ENCODE peak calls at places on chromosomes 2 and 18, in ten cellular contexts. One of them, this sample, is unnamed.
A peak's percentile ranks its signal among the peaks of the same experiment; 100 is the strongest.

GRCh38 chr2:120381192-120381591 is 35.3 kb downstream of the INHBB start:
- DNase-seq in astrocyte: no peak
- DNase-seq in DND-41: no peak
- DNase-seq in mammary epithelial cell: no peak
- DNase-seq in HCT116: no peak
- DNase-seq in GM23338: no peak
- DNase-seq in endothelial cell of umbilical vein: no peak
- DNase-seq in hepatocyte: no peak
- DNase-seq in PC-3: no peak
- DNase-seq in K562: no peak
- DNase-seq in this sample: no peak

GRCh38 chr18:58793361-58793760 is 71.3 kb upstream of the ZNF532 start:
- DNase-seq in endothelial cell of umbilical vein: no peak
- DNase-seq in astrocyte: peak; percentile 89
- DNase-seq in DND-41: no peak
- DNase-seq in hepatocyte: no peak
- DNase-seq in HCT116: no peak
- DNase-seq in K562: no peak
- DNase-seq in mammary epithelial cell: peak; percentile 89
- DNase-seq in GM23338: no peak
- DNase-seq in PC-3: peak; percentile 98
- DNase-seq in this sample: peak; percentile 99

GRCh38 chr2:96801464-96802280 is 14.4 kb upstream of the CNNM3 start:
- DNase-seq in DND-41: no peak
- DNase-seq in PC-3: no peak
- DNase-seq in astrocyte: no peak
- DNase-seq in endothelial cell of umbilical vein: no peak
- DNase-seq in hepatocyte: no peak
- DNase-seq in K562: no peak
- DNase-seq in mammary epithelial cell: no peak
- DNase-seq in GM23338: no peak
- DNase-seq in HCT116: no peak
- DNase-seq in this sample: no peak

GRCh38 chr2:117646872-117647271 is 167.6 kb upstream of the DDX18 start:
- DNase-seq in HCT116: no peak
- DNase-seq in endothelial cell of umbilical vein: no peak
- DNase-seq in hepatocyte: no peak
- DNase-seq in mammary epithelial cell: no peak
- DNase-seq in GM23338: no peak
- DNase-seq in K562: no peak
- DNase-seq in PC-3: no peak
- DNase-seq in astrocyte: no peak
- DNase-seq in DND-41: no peak
- DNase-seq in this sample: no peak

GRCh38 chr2:125561302-125561701 is 1094.7 kb upstream of the GYPC start:
- DNase-seq in astrocyte: no peak
- DNase-seq in DND-41: no peak
- DNase-seq in mammary epithelial cell: no peak
- DNase-seq in GM23338: no peak
- DNase-seq in K562: no peak
- DNase-seq in PC-3: no peak
- DNase-seq in hepatocyte: no peak
- DNase-seq in HCT116: no peak
- DNase-seq in endothelial cell of umbilical vein: no peak
- DNase-seq in this sample: no peak

GRCh38 chr18:49650426-49650891 is 88.6 kb downstream of the LIPG start:
- DNase-seq in GM23338: no peak
- DNase-seq in endothelial cell of umbilical vein: no peak
- DNase-seq in K562: no peak
- DNase-seq in astrocyte: no peak
- DNase-seq in mammary epithelial cell: peak; percentile 36
- DNase-seq in DND-41: no peak
- DNase-seq in PC-3: peak; percentile 5
- DNase-seq in HCT116: no peak
- DNase-seq in hepatocyte: no peak
- DNase-seq in this sample: no peak

GRCh38 chr2:177352441-177353070 is 40.0 kb upstream of the AGPS start:
- DNase-seq in hepatocyte: no peak
- DNase-seq in K562: no peak
- DNase-seq in GM23338: no peak
- DNase-seq in mammary epithelial cell: no peak
- DNase-seq in PC-3: no peak
- DNase-seq in HCT116: no peak
- DNase-seq in endothelial cell of umbilical vein: peak; percentile 63
- DNase-seq in DND-41: no peak
- DNase-seq in astrocyte: no peak
- DNase-seq in this sample: no peak

GRCh38 chr2:239763433-239764097 is 261.6 kb downstream of the NDUFA10 start:
- DNase-seq in hepatocyte: no peak
- DNase-seq in astrocyte: no peak
- DNase-seq in PC-3: peak; percentile 29
- DNase-seq in GM23338: peak; percentile 20
- DNase-seq in K562: no peak
- DNase-seq in mammary epithelial cell: no peak
- DNase-seq in endothelial cell of umbilical vein: no peak
- DNase-seq in HCT116: no peak
- DNase-seq in DND-41: no peak
- DNase-seq in this sample: no peak

DNA sequence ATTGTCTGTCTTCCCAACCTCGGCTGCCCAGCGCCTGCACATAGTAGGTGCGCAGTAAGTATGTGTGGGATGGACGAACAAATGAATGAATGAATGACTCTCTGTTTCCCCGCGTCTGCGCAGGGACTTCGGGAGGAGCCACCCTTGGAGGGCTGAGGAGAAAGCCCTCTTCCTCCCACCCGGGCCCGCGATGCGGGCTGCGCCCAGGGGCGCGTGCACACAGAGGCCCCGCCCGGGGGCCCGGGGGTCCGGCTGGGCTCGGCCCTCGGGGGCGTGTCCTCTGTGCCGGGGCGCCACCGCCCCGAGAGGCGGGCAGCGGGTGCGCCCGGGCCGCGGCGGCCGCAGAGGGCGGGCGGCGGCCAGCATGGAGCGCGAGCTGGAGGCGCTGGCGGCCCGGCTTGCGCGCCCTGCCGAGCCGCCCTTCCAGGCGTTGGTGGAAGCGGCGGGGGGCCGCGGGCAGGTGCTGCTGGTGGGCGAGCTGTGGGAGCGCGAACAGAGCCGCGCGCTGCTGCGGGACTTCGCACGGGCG is at the start of gene C2orf72:
- DNase-seq in GM23338: peak; percentile 52
- DNase-seq in K562: peak; percentile 63
- DNase-seq in mammary epithelial cell: no peak
- DNase-seq in astrocyte: no peak
- DNase-seq in endothelial cell of umbilical vein: no peak
- DNase-seq in HCT116: no peak
- DNase-seq in PC-3: no peak
- DNase-seq in DND-41: no peak
- DNase-seq in hepatocyte: peak; percentile 71
- DNase-seq in this sample: no peak
- TF ChIP-seq EZH2 in GM23338: no peak
- TF ChIP-seq EZH2 in K562: no peak
- TF ChIP-seq EZH2 in mammary epithelial cell: peak; percentile 60
- TF ChIP-seq EZH2 in astrocyte: peak; percentile 81
- TF ChIP-seq EZH2 in endothelial cell of umbilical vein: peak; percentile 79
- TF ChIP-seq EZH2 in HCT116: no peak
- TF ChIP-seq EZH2 in PC-3: no peak
- TF ChIP-seq EZH2 in DND-41: no peak
- TF ChIP-seq EZH2 in hepatocyte: no peak
- TF ChIP-seq EZH2 in this sample: peak; percentile 86

GRCh38 chr18:3071676-3072075 is 58.7 kb upstream of the LPIN2 start:
- DNase-seq in mammary epithelial cell: no peak
- DNase-seq in HCT116: no peak
- DNase-seq in endothelial cell of umbilical vein: no peak
- DNase-seq in astrocyte: no peak
- DNase-seq in K562: no peak
- DNase-seq in hepatocyte: no peak
- DNase-seq in DND-41: no peak
- DNase-seq in GM23338: no peak
- DNase-seq in PC-3: no peak
- DNase-seq in this sample: no peak

GRCh38 chr18:3067213-3068118 is 54.5 kb upstream of the LPIN2 start:
- DNase-seq in DND-41: no peak
- DNase-seq in astrocyte: no peak
- DNase-seq in mammary epithelial cell: no peak
- DNase-seq in K562: no peak
- DNase-seq in hepatocyte: no peak
- DNase-seq in HCT116: no peak
- DNase-seq in endothelial cell of umbilical vein: no peak
- DNase-seq in GM23338: no peak
- DNase-seq in PC-3: no peak
- DNase-seq in this sample: no peak

GRCh38 chr18:3066391-3067079 is 53.6 kb upstream of the LPIN2 start:
- DNase-seq in PC-3: no peak
- DNase-seq in DND-41: no peak
- DNase-seq in K562: no peak
- DNase-seq in HCT116: no peak
- DNase-seq in astrocyte: no peak
- DNase-seq in GM23338: no peak
- DNase-seq in endothelial cell of umbilical vein: no peak
- DNase-seq in mammary epithelial cell: no peak
- DNase-seq in hepatocyte: no peak
- DNase-seq in this sample: no peak

GRCh38 chr18:3074094-3074493 is 61.1 kb upstream of the LPIN2 start:
- DNase-seq in hepatocyte: peak; percentile 24
- DNase-seq in endothelial cell of umbilical vein: no peak
- DNase-seq in mammary epithelial cell: no peak
- DNase-seq in GM23338: no peak
- DNase-seq in K562: no peak
- DNase-seq in HCT116: no peak
- DNase-seq in PC-3: no peak
- DNase-seq in astrocyte: no peak
- DNase-seq in DND-41: no peak
- DNase-seq in this sample: no peak

GRCh38 chr18:3069671-3070433 is 56.9 kb upstream of the LPIN2 start:
- DNase-seq in hepatocyte: no peak
- DNase-seq in astrocyte: no peak
- DNase-seq in mammary epithelial cell: no peak
- DNase-seq in DND-41: no peak
- DNase-seq in GM23338: no peak
- DNase-seq in endothelial cell of umbilical vein: no peak
- DNase-seq in HCT116: no peak
- DNase-seq in K562: no peak
- DNase-seq in PC-3: no peak
- DNase-seq in this sample: no peak
- TF ChIP-seq EZH2 in hepatocyte: no peak
- TF ChIP-seq EZH2 in astrocyte: no peak
- TF ChIP-seq EZH2 in mammary epithelial cell: no peak
- TF ChIP-seq EZH2 in DND-41: no peak
- TF ChIP-seq EZH2 in GM23338: no peak
- TF ChIP-seq EZH2 in endothelial cell of umbilical vein: no peak
- TF ChIP-seq EZH2 in HCT116: no peak
- TF ChIP-seq EZH2 in K562: no peak
- TF ChIP-seq EZH2 in PC-3: no peak
- TF ChIP-seq EZH2 in this sample: no peak

GRCh38 chr18:79540161-79540913 is 139.3 kb upstream of the CTDP1 start:
- DNase-seq in astrocyte: no peak
- DNase-seq in DND-41: no peak
- DNase-seq in HCT116: no peak
- DNase-seq in mammary epithelial cell: peak; percentile 9
- DNase-seq in K562: no peak
- DNase-seq in GM23338: no peak
- DNase-seq in PC-3: peak; percentile 16
- DNase-seq in hepatocyte: no peak
- DNase-seq in endothelial cell of umbilical vein: no peak
- DNase-seq in this sample: no peak

GRCh38 chr18:79538635-79539034 is 141.0 kb upstream of the CTDP1 start:
- DNase-seq in HCT116: no peak
- DNase-seq in DND-41: no peak
- DNase-seq in hepatocyte: no peak
- DNase-seq in astrocyte: no peak
- DNase-seq in K562: no peak
- DNase-seq in endothelial cell of umbilical vein: no peak
- DNase-seq in mammary epithelial cell: no peak
- DNase-seq in GM23338: no peak
- DNase-seq in PC-3: no peak
- DNase-seq in this sample: no peak

GRCh38 chr18:79542213-79542612 is 137.4 kb upstream of the CTDP1 start:
- DNase-seq in mammary epithelial cell: no peak
- DNase-seq in K562: no peak
- DNase-seq in endothelial cell of umbilical vein: no peak
- DNase-seq in HCT116: no peak
- DNase-seq in DND-41: no peak
- DNase-seq in GM23338: no peak
- DNase-seq in astrocyte: no peak
- DNase-seq in hepatocyte: no peak
- DNase-seq in PC-3: no peak
- DNase-seq in this sample: no peak

GRCh38 chr18:79542876-79543750 is 136.5 kb upstream of the CTDP1 start:
- DNase-seq in DND-41: no peak
- DNase-seq in HCT116: no peak
- DNase-seq in mammary epithelial cell: no peak
- DNase-seq in endothelial cell of umbilical vein: no peak
- DNase-seq in GM23338: no peak
- DNase-seq in astrocyte: no peak
- DNase-seq in hepatocyte: peak; percentile 46
- DNase-seq in PC-3: no peak
- DNase-seq in K562: no peak
- DNase-seq in this sample: no peak

GRCh38 chr18:79540914-79541301 is 138.7 kb upstream of the CTDP1 start:
- DNase-seq in HCT116: no peak
- DNase-seq in hepatocyte: no peak
- DNase-seq in GM23338: no peak
- DNase-seq in DND-41: no peak
- DNase-seq in astrocyte: no peak
- DNase-seq in K562: no peak
- DNase-seq in mammary epithelial cell: no peak
- DNase-seq in PC-3: no peak
- DNase-seq in endothelial cell of umbilical vein: no peak
- DNase-seq in this sample: no peak
- TF ChIP-seq EZH2 in HCT116: no peak
- TF ChIP-seq EZH2 in hepatocyte: no peak
- TF ChIP-seq EZH2 in GM23338: no peak
- TF ChIP-seq EZH2 in DND-41: no peak
- TF ChIP-seq EZH2 in astrocyte: no peak
- TF ChIP-seq EZH2 in K562: no peak
- TF ChIP-seq EZH2 in mammary epithelial cell: no peak
- TF ChIP-seq EZH2 in PC-3: no peak
- TF ChIP-seq EZH2 in endothelial cell of umbilical vein: no peak
- TF ChIP-seq EZH2 in this sample: no peak

GRCh38 chr2:173652731-173653426 is 298.2 kb downstream of the CDCA7 start:
- DNase-seq in endothelial cell of umbilical vein: peak; percentile 18
- DNase-seq in astrocyte: peak; percentile 96
- DNase-seq in GM23338: no peak
- DNase-seq in PC-3: peak; percentile 99
- DNase-seq in K562: no peak
- DNase-seq in HCT116: peak; percentile 95
- DNase-seq in DND-41: no peak
- DNase-seq in hepatocyte: peak; percentile 87
- DNase-seq in mammary epithelial cell: peak; percentile 98
- DNase-seq in this sample: peak; percentile 97

GRCh38 chr2:173654896-173655265 is 300.2 kb downstream of the CDCA7 start:
- DNase-seq in astrocyte: no peak
- DNase-seq in DND-41: no peak
- DNase-seq in mammary epithelial cell: peak; percentile 73
- DNase-seq in GM23338: no peak
- DNase-seq in K562: no peak
- DNase-seq in endothelial cell of umbilical vein: no peak
- DNase-seq in HCT116: no peak
- DNase-seq in PC-3: no peak
- DNase-seq in hepatocyte: no peak
- DNase-seq in this sample: no peak

GRCh38 chr2:173652311-173652710 is 297.6 kb downstream of the CDCA7 start:
- DNase-seq in mammary epithelial cell: peak; percentile 89
- DNase-seq in endothelial cell of umbilical vein: no peak
- DNase-seq in hepatocyte: peak; percentile 59
- DNase-seq in K562: no peak
- DNase-seq in GM23338: no peak
- DNase-seq in HCT116: peak; percentile 85
- DNase-seq in astrocyte: peak; percentile 98
- DNase-seq in PC-3: peak; percentile 93
- DNase-seq in DND-41: no peak
- DNase-seq in this sample: peak; percentile 80

GRCh38 chr2:173654146-173654895 is 299.6 kb downstream of the CDCA7 start:
- DNase-seq in astrocyte: no peak
- DNase-seq in PC-3: no peak
- DNase-seq in HCT116: no peak
- DNase-seq in K562: no peak
- DNase-seq in endothelial cell of umbilical vein: no peak
- DNase-seq in mammary epithelial cell: no peak
- DNase-seq in DND-41: no peak
- DNase-seq in hepatocyte: no peak
- DNase-seq in GM23338: peak; percentile 20
- DNase-seq in this sample: no peak

DNA sequence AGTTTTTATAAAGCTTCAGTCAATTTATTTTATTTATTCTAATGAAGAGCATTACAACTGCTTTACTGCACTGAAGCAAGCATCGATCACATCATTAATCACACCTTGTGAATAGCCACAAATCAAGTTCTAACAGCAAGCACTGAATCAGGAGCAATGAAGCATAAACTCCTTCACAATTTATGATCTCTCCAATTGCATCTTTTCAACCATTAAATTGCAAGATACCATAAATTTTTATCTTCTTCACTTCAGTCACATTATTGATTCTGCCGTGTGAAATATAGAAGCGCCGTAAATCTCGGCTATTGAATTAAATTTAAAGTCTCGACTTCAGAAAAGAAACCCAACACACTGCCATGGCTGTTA is 298.7 kb downstream of the CDCA7 start:
- DNase-seq in GM23338: no peak
- DNase-seq in PC-3: peak; percentile 13
- DNase-seq in HCT116: no peak
- DNase-seq in K562: no peak
- DNase-seq in DND-41: no peak
- DNase-seq in hepatocyte: no peak
- DNase-seq in mammary epithelial cell: no peak
- DNase-seq in endothelial cell of umbilical vein: no peak
- DNase-seq in astrocyte: no peak
- DNase-seq in this sample: no peak
- TF ChIP-seq EZH2 in GM23338: no peak
- TF ChIP-seq EZH2 in PC-3: no peak
- TF ChIP-seq EZH2 in HCT116: no peak
- TF ChIP-seq EZH2 in K562: no peak
- TF ChIP-seq EZH2 in DND-41: no peak
- TF ChIP-seq EZH2 in hepatocyte: no peak
- TF ChIP-seq EZH2 in mammary epithelial cell: no peak
- TF ChIP-seq EZH2 in endothelial cell of umbilical vein: no peak
- TF ChIP-seq EZH2 in astrocyte: no peak
- TF ChIP-seq EZH2 in this sample: no peak